ENCODE peak calls at places on chromosomes 7 and 10, in four cellular contexts. F is left lung, I is SK-N-SH, S is testis. L is an unnamed sample.

GRCh38 chr7:24192053-24192452 is 91.9 kb upstream of the NPY start:
- DNase-seq in I (no peak), S (no peak), F (no peak), L (no peak)

GRCh38 chr10:114391599-114391998 is 12.7 kb downstream of the AFAP1L2 start:
- DNase-seq in S (no peak), I (no peak), F (no peak), L (no peak)

GRCh38 chr10:93541402-93542357 is 24.8 kb upstream of the FFAR4 start:
- DNase-seq in S (peak), I (peak), F (peak), L (no peak)

GRCh38 chr7:139321071-139321745 is 19.9 kb upstream of the FMC1 start:
- DNase-seq in I (no peak), F (no peak), S (no peak), L (no peak)

GRCh38 chr10:53315709-53316108 is 543.1 kb upstream of the MBL2 start:
- DNase-seq in S (no peak), I (no peak), F (no peak), L (no peak)

GRCh38 chr7:133623716-133624115 is 370.8 kb downstream of the EXOC4 start:
- DNase-seq in S (no peak), F (no peak), I (no peak), L (no peak)

GRCh38 chr10:120475844-120476791 is 19.1 kb downstream of the PLPP4 start:
- DNase-seq in S (no peak), F (no peak), I (no peak), L (no peak)

GRCh38 chr10:72605137-72605536 is 20.7 kb downstream of the MICU1 start:
- DNase-seq in I (no peak), S (no peak), F (no peak), L (no peak)

GRCh38 chr7:155456772-155457543 is 971 bp upstream of the EN2 start:
- DNase-seq in I (peak), S (peak), F (peak), L (no peak)

GRCh38 chr10:22655312-22655973 is 58.9 kb downstream of the PIP4K2A start:
- DNase-seq in F (no peak), I (no peak), S (no peak), L (peak)

GRCh38 chr7:41630741-41631140 is 72.1 kb downstream of the INHBA start:
- DNase-seq in I (no peak), S (no peak), F (no peak), L (no peak)

GRCh38 chr7:139703468-139704307 is 74.1 kb downstream of the HIPK2 start:
- DNase-seq in F (no peak), I (no peak), S (no peak), L (no peak)

GRCh38 chr10:19168584-19168983 is 120.0 kb downstream of the MALRD1 start:
- DNase-seq in S (no peak), I (peak), F (no peak), L (no peak)

GRCh38 chr10:57663401-57663800 is 604.3 kb downstream of the IPMK start:
- DNase-seq in S (no peak), F (no peak), I (no peak), L (no peak)

GRCh38 chr10:70403483-70404035 is 386 bp upstream of the EIF4EBP2 start:
- DNase-seq in F (no peak), S (no peak), I (no peak), L (no peak)

GRCh38 chr7:18019562-18019961 is 8.1 kb downstream of the PRPS1L1 start:
- DNase-seq in I (no peak), F (no peak), S (no peak), L (peak)

GRCh38 chr10:44370731-44371248 is 14.1 kb downstream of the CXCL12 start:
- DNase-seq in F (no peak), I (no peak), S (peak), L (no peak)

GRCh38 chr7:8277394-8277982 is 15.5 kb upstream of the ICA1 start:
- DNase-seq in F (no peak), I (no peak), S (no peak), L (no peak)

GRCh38 chr10:95335933-95336699 is 45.3 kb upstream of the PDLIM1 start:
- DNase-seq in I (no peak), S (no peak), F (no peak), L (no peak)

GRCh38 chr7:73966941-73967831 is 60.8 kb upstream of the ELN start:
- DNase-seq in F (no peak), S (no peak), I (peak), L (no peak)

GRCh38 chr10:43852141-43852540 is 203.5 kb upstream of the ZNF32 start:
- DNase-seq in I (no peak), S (no peak), F (no peak), L (no peak)

GRCh38 chr10:63641799-63642198 is 120.6 kb downstream of the REEP3 start:
- DNase-seq in I (no peak), S (no peak), F (no peak), L (no peak)

GRCh38 chr7:33193308-33193864 is 64.0 kb downstream of the BBS9 start:
- DNase-seq in S (no peak), I (no peak), F (no peak), L (no peak)

GRCh38 chr7:112665709-112666108 is 124.5 kb downstream of the TMEM168 start:
- DNase-seq in S (peak), I (peak), F (no peak), L (no peak)

GRCh38 chr7:112669306-112669705 is 120.9 kb downstream of the TMEM168 start:
- DNase-seq in I (no peak), F (no peak), S (no peak), L (no peak)

DNA sequence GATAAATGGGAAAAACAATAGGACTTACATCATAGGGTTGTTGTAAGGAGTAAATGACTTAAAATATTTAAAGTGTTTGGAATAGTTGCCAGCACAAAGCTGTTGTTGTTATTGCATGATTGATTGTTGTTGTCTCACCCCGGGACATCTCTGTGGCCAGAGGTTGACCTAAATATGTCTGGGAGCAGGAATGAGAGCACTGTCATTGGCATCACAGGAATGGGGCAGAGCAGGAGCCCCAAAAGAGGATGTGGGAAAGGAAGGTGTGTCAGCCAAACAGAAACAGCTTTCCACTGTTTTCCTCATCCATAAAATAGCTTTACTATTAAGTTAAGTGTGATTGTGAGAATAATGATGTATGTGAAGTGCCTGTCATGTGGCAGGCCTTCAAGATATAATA is 121.6 kb downstream of the TMEM168 start:
- DNase-seq in I (no peak), S (no peak), F (no peak), L (no peak)
- H3K4me3 ChIP-seq in I (no peak), S (no peak), F (no peak), L (no peak)

GRCh38 chr7:16044620-16045019 is 358.1 kb upstream of the MEOX2 start:
- DNase-seq in S (peak), F (no peak), I (no peak), L (no peak)
- TF ChIP-seq CTCF in S (no peak), F (no peak), I (no peak), L (no peak)

DNA sequence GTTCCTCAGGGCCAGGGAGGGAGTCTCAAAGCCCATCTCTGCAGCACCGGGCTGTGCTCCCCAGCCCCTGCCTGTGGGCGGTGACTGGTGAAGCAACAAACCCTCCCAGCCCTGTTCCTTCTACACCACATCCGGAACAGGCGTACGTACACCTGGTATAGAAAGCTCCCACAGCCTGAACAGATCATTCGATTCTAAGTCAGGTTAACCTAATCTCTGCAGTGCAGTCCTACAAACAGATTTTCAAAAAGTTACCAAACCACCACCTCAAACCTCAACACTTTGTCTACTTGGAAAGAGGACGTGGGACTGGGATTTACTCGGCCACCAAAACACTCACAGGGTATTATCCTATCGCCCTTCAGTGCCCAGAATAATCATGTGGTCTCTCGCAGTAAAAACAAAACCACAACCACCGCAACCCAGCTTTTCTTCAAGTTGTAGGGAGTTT is 238.4 kb downstream of the DIP2C start:
- DNase-seq in I (no peak), F (no peak), S (no peak), L (no peak)
- H3K4me3 ChIP-seq in I (no peak), F (no peak), S (no peak), L (no peak)

DNA sequence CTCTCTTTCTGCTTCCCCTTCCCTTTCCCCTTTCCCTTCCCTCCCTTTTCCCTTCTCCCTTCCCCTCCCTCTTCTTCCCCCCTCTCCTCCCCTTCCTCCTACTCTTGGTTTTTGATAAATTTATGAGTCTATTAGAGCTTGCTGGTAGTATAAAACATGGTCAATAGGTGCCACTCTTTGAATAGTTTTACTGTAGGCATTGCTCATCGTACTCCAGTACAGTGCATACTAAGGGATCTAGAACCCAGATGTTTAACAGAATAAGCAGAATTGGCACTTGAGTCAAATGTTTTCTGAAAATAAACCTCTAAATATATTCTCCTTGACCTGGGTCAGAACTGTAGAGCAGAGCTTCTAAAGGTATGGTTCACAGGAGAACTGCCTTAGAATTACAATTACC is 126.7 kb downstream of the SORCS3 start:
- DNase-seq in S (no peak), F (no peak), I (no peak), L (no peak)
- TF ChIP-seq CTCF in S (no peak), F (no peak), I (no peak), L (no peak)

GRCh38 chr7:101163281-101164070 is 1.9 kb downstream of the VGF start:
- DNase-seq in F (no peak), I (peak), S (peak), L (no peak)

GRCh38 chr7:101161692-101162461 is 3.5 kb downstream of the VGF start:
- DNase-seq in I (no peak), S (no peak), F (no peak), L (no peak)

GRCh38 chr7:101160917-101161316 is 4.5 kb downstream of the VGF start:
- DNase-seq in S (no peak), F (no peak), I (peak), L (no peak)

GRCh38 chr7:101164071-101164840 is 1.1 kb downstream of the VGF start:
- DNase-seq in I (peak), S (peak), F (no peak), L (no peak)

GRCh38 chr7:101162551-101163280 is 2.7 kb downstream of the VGF start:
- DNase-seq in S (peak), I (peak), F (no peak), L (no peak)
- H3K4me3 ChIP-seq in S (peak), I (peak), F (peak), L (peak)

GRCh38 chr10:86585037-86585725 is 63.6 kb upstream of the WAPL start:
- DNase-seq in F (peak), S (peak), I (peak), L (no peak)
- TF ChIP-seq CTCF in F (peak), S (peak), I (peak), L (peak)

DNA sequence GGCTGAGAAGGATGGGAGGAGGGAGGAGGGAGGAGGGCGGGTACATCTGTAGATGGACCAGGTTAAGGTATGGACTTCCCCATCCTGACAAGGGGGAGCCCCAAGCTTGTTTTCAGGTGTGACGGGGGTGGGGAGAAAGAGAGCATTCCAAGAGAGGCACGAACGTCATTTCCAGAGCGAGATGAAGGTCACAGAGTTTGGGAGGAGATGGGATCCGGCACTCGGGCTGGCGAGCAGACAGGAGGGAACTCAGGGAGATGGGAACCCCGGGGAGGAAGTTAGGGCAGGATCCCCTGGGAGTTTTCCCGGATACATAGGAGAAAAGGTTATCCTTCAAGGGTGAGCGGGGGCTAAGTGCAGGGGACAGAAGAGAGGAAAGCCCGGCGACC is 118.8 kb downstream of the CUX1 start:
- DNase-seq in I (no peak), S (no peak), F (no peak), L (no peak)
- H3K4me3 ChIP-seq in I (no peak), S (no peak), F (no peak), L (no peak)

DNA sequence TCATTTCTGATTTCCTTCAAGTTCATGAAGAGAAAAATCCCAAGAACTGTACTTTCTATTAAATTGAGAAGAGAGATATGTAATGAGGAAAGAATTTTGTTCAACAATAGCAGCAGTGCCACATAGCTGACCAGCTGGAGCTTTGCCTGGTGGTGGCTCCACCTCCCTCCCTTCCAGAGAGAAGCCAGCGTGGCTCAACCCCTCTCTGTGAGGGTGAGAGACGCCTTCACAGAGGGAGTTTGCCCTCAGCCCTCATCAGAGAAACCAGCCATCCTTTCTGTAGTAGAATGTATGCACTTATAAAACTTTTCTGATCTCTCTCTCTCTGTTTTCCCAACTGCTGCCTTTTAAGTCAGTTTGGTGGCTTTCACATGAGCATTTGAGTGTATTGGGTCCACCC is 20.5 kb upstream of the COL1A2 start:
- DNase-seq in I (no peak), F (peak), S (peak), L (peak)
- TF ChIP-seq CTCF in I (peak), F (no peak), S (no peak), L (no peak)

L was measured in BJ.